ENCODE peak calls at places on chromosomes 13 and 19, in eight cellular contexts. V is upper lobe of left lung, P is K562, K is stomach, S is H1, M is HCT116, N is spleen, L is suprapubic skin. X is an unnamed sample.

GRCh38 chr13:79802389-79803140 is 321.6 kb downstream of the NDFIP2 start:
- DNase-seq in M (no peak), S (no peak), P (no peak), V (no peak), K (no peak), L (no peak), N (no peak), X (no peak)

GRCh38 chr19:39240421-39240820 is 4.4 kb downstream of the IFNL3 start:
- DNase-seq in M (no peak), N (no peak), L (no peak), V (no peak), P (no peak), S (no peak), K (no peak), X (no peak)

GRCh38 chr13:48976677-48977625 is 1.2 kb downstream of the FNDC3A start:
- DNase-seq in S (no peak), P (no peak), V (no peak), K (no peak), M (no peak), L (peak), N (no peak), X (no peak)

GRCh38 chr13:60887711-60888110 is 490.7 kb downstream of the TDRD3 start:
- DNase-seq in M (no peak), K (no peak), P (no peak), L (no peak), N (no peak), V (no peak), S (no peak), X (no peak)

GRCh38 chr19:49546825-49547565 is 19.2 kb downstream of the RCN3 start:
- DNase-seq in L (no peak), K (peak), V (peak), M (peak), S (peak), P (peak), N (no peak), X (no peak)

GRCh38 chr13:101433895-101434294 is 17.6 kb upstream of the NALCN start:
- DNase-seq in M (no peak), L (no peak), V (no peak), K (no peak), N (no peak), P (no peak), S (no peak), X (no peak)

GRCh38 chr19:18397242-18398202 is at the start of gene LRRC25:
- DNase-seq in N (peak), K (no peak), P (peak), L (no peak), S (peak), M (no peak), V (peak), X (no peak)

GRCh38 chr19:32543107-32543900 is 37.7 kb upstream of the PDCD5 start:
- DNase-seq in N (no peak), L (no peak), M (no peak), P (no peak), V (no peak), K (no peak), S (no peak), X (no peak)

GRCh38 chr19:789473-790052 is 7.7 kb upstream of the PTBP1 start:
- DNase-seq in L (no peak), V (no peak), M (no peak), K (no peak), P (no peak), N (no peak), S (no peak), X (no peak)

GRCh38 chr19:18865973-18866799 is 29.8 kb downstream of the CERS1 start:
- DNase-seq in N (peak), K (peak), S (peak), M (no peak), P (peak), V (peak), L (no peak), X (no peak)

GRCh38 chr13:42574011-42574410 is at the start of gene TNFSF11:
- DNase-seq in L (no peak), K (no peak), V (no peak), S (peak), M (no peak), P (no peak), N (no peak), X (no peak)

GRCh38 chr19:54137913-54138776 is 583 bp downstream of the CNOT3 start:
- DNase-seq in P (peak), K (no peak), M (no peak), L (no peak), V (no peak), S (peak), N (peak), X (no peak)

GRCh38 chr13:109773276-109773675 is 13.1 kb downstream of the IRS2 start:
- DNase-seq in M (no peak), L (no peak), V (no peak), S (no peak), N (no peak), K (no peak), P (peak), X (no peak)

GRCh38 chr19:10471909-10472308 is 31.2 kb downstream of the KEAP1 start:
- DNase-seq in P (no peak), M (no peak), N (no peak), S (no peak), V (no peak), K (no peak), L (no peak), X (no peak)

GRCh38 chr13:85806553-85807175 is 7.4 kb upstream of the SLITRK6 start:
- DNase-seq in K (no peak), P (no peak), N (no peak), L (no peak), S (no peak), M (peak), V (no peak), X (no peak)

GRCh38 chr19:35870798-35871197 is 2.4 kb downstream of the APLP1 start:
- DNase-seq in V (no peak), K (no peak), L (no peak), S (peak), M (no peak), N (no peak), P (no peak), X (no peak)

GRCh38 chr19:34578751-34579150 is 97.2 kb downstream of the WTIP start:
- DNase-seq in K (no peak), V (no peak), N (no peak), P (no peak), L (no peak), M (no peak), S (no peak), X (no peak)

DNA sequence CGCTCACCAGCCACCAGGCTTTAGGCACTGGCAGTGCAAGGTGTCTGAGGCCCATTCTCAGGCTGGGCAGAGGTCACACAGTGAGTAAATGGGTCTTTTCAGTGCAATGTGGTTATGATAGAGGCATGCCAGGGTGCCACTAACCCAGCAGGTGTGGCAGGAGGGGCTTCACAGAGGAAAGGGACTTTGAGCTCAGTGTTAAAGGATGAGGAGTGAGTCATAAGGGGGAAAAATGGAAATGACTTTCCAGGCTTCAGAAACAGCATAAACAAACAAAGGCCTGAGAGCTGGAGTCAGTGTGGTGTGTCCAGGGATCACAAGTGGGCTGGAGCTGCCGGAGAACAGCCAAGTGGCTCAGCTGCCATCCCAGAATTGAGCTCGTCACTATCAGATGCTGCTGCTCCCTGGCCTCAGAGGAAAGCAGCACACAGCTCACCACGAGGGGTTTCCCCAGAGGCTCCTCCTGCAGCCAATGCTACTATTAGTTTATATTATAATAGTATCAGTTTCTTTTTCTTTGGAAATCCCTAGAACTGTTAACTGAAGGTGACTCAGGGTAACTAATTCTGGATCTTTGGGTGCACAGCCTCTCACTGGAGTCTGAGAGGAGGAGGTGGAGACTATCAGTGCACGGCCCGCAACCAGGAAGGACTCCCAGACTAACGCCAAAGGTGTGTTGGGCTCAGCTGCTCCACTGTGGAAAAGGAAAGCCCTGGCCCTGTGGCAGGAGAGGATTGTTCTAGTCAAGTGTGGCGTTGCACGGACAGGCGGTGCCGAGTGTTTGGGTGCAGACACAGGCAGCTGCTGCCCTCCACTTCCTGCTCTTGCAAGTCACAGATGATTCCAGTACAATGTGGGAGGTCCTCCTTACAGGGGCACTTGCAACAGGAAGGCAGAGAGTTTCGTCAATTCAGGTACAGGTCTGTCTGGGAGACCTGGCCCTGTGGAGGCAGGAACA is 39.5 kb downstream of the DHRS12 start:
- DNase-seq in L (no peak), S (no peak), N (no peak), P (no peak), M (no peak), V (peak), K (peak), X (no peak)
- TF ChIP-seq POLR2A in L (no peak), S (no peak), N (no peak), P (no peak), M (no peak), V (no peak), K (no peak), X (no peak)

DNA sequence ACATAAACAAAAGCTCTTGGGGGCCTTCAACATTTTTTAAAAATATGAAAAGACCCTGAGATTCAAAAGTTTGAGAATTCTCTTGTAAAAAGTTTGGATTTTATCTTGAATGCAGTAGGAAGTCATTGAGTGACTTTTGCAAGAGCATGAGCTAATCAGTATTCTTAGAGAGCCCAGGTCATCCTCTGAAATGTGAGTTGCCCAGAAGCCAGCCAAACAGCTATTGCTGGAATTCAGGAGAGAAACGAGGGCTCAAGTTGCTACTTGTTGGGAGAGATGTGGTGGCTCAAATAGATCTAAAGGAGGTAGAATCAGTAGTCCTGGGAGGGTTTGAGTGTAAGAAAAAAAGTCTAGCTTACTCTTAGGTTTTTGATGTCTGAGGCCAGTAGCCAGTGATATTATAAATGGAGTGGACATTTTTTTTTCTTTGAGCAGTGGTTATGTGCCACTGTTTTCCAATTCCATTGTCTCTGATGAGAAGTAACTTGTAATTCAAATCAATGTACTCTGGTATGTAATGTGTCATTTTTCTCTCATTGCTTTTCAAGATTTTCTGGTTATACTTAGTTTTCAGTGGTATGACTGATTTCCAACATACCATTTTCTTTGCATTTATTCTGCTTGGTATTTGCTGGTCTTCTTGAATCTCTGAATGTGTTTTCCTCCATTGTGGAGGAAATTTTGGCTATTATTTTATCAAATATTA is 30.7 kb downstream of the LMO7 start:
- DNase-seq in P (no peak), M (no peak), K (no peak), L (no peak), S (no peak), N (no peak), V (no peak), X (no peak)
- TF ChIP-seq POLR2AphosphoS5 in P (no peak), M (no peak), K (no peak), L (no peak), S (no peak), N (no peak), V (no peak), X (no peak)

DNA sequence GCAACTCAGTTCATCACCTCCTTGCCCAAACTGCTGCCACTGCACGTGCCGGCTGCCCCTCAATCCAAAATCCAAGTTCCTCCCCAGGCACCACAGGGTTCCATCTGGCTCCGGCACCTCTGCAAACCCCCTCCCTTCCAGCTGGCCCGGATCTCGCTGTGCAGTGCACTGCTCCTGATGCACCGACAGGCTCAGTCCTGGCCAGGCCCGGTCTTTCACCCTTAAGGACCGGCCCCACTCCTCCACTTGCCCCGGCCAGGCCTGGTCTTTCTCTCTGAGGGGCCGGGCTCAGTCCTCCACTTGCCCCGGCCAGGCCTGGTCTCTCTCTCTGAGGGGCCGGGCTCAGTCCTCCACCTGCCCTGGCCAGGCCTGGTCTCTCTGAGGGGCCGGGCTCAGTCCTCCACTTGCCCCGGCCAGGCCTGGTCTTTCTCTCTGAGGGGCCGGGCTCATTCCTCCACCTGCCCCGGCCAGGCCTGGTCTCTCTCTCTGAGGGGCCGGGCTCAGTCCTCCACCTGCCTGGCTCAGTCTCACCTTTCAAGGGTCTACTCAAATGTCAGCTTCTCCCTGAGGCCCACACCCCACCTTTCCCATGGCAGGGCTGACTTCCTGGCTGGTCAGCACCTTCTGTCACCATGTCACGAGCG is 6.9 kb downstream of the ZNF787 start:
- DNase-seq in S (no peak), L (no peak), P (no peak), M (no peak), K (no peak), V (no peak), N (no peak), X (no peak)
- H3K27ac ChIP-seq in S (no peak), L (no peak), P (no peak), M (no peak), K (peak), V (peak), N (peak), X (no peak)

GRCh38 chr19:41297628-41298326 is 12.2 kb upstream of the CCDC97 start:
- DNase-seq in K (peak), N (peak), S (no peak), P (no peak), M (no peak), L (no peak), V (no peak), X (no peak)
- TF ChIP-seq POLR2A in K (no peak), N (no peak), S (no peak), P (no peak), M (no peak), L (no peak), V (no peak), X (no peak)

GRCh38 chr13:23579072-23579885 is 9.1 kb downstream of the TNFRSF19 start:
- DNase-seq in M (peak), P (peak), S (peak), N (peak), L (peak), K (peak), V (peak), X (peak)
- TF ChIP-seq POLR2AphosphoS5 in M (peak), P (no peak), S (no peak), N (peak), L (no peak), K (peak), V (no peak), X (no peak)

GRCh38 chr13:107742544-107742943 is 472.8 kb downstream of the LIG4 start:
- DNase-seq in P (no peak), V (no peak), M (no peak), N (no peak), S (no peak), K (no peak), L (no peak), X (no peak)
- H3K27ac ChIP-seq in P (no peak), V (no peak), M (no peak), N (no peak), S (no peak), K (no peak), L (no peak), X (no peak)

X was measured in breast epithelium.